ENCODE peak calls at places on chromosome 9, in seven cellular contexts. Y is body of pancreas, Q is epithelial cell of esophagus, U is fibroblast of pulmonary artery, Z is mucosa of descending colon, G is Calu3, D is osteocyte. M is an unnamed sample.

GRCh38 chr9:134413890-134414731 is 87.9 kb downstream of the RXRA start:
- DNase-seq in Y (peak), Q (peak), U (peak), Z (no peak), G (peak), D (peak), M (peak)

GRCh38 chr9:80707120-80707519 is 982.2 kb downstream of the TLE1 start:
- DNase-seq in Y (no peak), Q (peak), U (peak), Z (no peak), G (no peak), D (no peak), M (peak)

GRCh38 chr9:4016789-4017188 is 283.1 kb downstream of the GLIS3 start:
- DNase-seq in Y (no peak), Q (no peak), U (no peak), Z (no peak), G (no peak), D (no peak), M (no peak)

GRCh38 chr9:26750126-26750525 is 142.5 kb downstream of the CAAP1 start:
- DNase-seq in Y (no peak), Q (no peak), U (no peak), Z (no peak), G (no peak), D (no peak), M (no peak)

GRCh38 chr9:114086009-114086408 is 7.9 kb upstream of the AMBP start:
- DNase-seq in Y (no peak), Q (peak), U (no peak), Z (no peak), G (no peak), D (peak), M (no peak)

GRCh38 chr9:116275418-116276295 is 122.1 kb downstream of the PAPPA start:
- DNase-seq in Y (peak), Q (no peak), U (peak), Z (no peak), G (no peak), D (no peak), M (no peak)

GRCh38 chr9:94005272-94005901 is 50.2 kb upstream of the BARX1 start:
- DNase-seq in Y (no peak), Q (peak), U (peak), Z (no peak), G (no peak), D (no peak), M (peak)

GRCh38 chr9:13163946-13164345 is 115.5 kb downstream of the MPDZ start:
- DNase-seq in Y (no peak), Q (no peak), U (no peak), Z (no peak), G (no peak), D (no peak), M (no peak)

GRCh38 chr9:7533376-7534090 is 266.0 kb downstream of the DMAC1 start:
- DNase-seq in Y (no peak), Q (no peak), U (no peak), Z (no peak), G (no peak), D (no peak), M (no peak)

GRCh38 chr9:20358201-20358600 is 264.1 kb downstream of the MLLT3 start:
- DNase-seq in Y (no peak), Q (peak), U (peak), Z (no peak), G (peak), D (no peak), M (peak)

GRCh38 chr9:81022177-81022576 is 667.2 kb downstream of the TLE1 start:
- DNase-seq in Y (no peak), Q (no peak), U (no peak), Z (no peak), G (no peak), D (no peak), M (no peak)

GRCh38 chr9:4022435-4023067 is 277.3 kb downstream of the GLIS3 start:
- DNase-seq in Y (no peak), Q (no peak), U (no peak), Z (no peak), G (no peak), D (no peak), M (no peak)

GRCh38 chr9:87083986-87084385 is 136.7 kb upstream of the GAS1 start:
- DNase-seq in Y (no peak), Q (no peak), U (no peak), Z (no peak), G (no peak), D (no peak), M (no peak)

GRCh38 chr9:87077986-87078385 is 130.7 kb upstream of the GAS1 start:
- DNase-seq in Y (no peak), Q (no peak), U (no peak), Z (no peak), G (no peak), D (no peak), M (no peak)

GRCh38 chr9:87084407-87084806 is 137.1 kb upstream of the GAS1 start:
- DNase-seq in Y (no peak), Q (no peak), U (no peak), Z (no peak), G (no peak), D (no peak), M (no peak)

GRCh38 chr9:87081523-87081922 is 134.2 kb upstream of the GAS1 start:
- DNase-seq in Y (no peak), Q (no peak), U (no peak), Z (no peak), G (no peak), D (no peak), M (no peak)

DNA sequence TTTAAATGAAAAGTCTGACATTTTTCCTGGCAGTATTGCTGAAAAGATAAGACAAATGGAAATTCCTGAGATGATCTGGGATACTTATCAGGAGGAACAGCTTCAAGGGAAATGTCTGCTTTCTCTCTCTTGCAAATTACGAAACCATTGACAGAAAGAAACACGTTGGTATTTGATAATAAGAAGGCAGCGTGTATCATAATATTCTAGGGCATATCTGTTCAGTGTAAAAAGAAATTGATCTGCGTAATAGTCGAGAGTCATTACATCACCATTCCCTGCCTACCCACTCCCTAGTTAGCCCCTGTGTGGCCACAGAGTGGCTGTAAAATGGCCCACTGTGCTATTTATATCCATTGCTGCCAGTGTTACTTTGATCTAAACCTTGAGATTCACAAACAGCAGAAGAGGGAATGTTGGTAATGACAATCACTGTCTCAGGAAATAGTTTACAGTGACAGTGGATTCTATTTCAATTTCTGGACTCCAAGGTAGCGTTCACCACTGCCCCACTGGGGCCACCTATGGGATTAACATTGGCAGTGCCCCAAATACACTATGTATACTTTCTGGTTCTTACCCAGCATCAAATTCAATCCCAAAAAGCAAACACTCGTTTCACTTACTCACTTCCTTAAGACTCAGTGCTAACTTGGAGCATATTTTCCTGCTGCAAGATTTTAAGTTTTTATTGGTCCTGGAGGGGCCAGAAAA is 133.4 kb upstream of the GAS1 start:
- DNase-seq in Y (no peak), Q (peak), U (peak), Z (no peak), G (peak), D (no peak), M (peak)
- TF ChIP-seq CTCF in Y (no peak), Q (peak), U (peak), Z (no peak), G (peak), D (peak), M (no peak)

GRCh38 chr9:118222375-118222774 is 518.2 kb downstream of the TLR4 start:
- DNase-seq in Y (no peak), Q (no peak), U (no peak), Z (no peak), G (no peak), D (no peak), M (peak)
- TF ChIP-seq CTCF in Y (no peak), Q (no peak), U (no peak), Z (no peak), G (no peak), D (no peak), M (no peak)

GRCh38 chr9:5614192-5614591 is 14.7 kb upstream of the RIC1 start:
- DNase-seq in Y (no peak), Q (no peak), U (no peak), Z (no peak), G (no peak), D (no peak), M (no peak)
- TF ChIP-seq CTCF in Y (no peak), Q (no peak), U (no peak), Z (no peak), G (no peak), D (no peak), M (no peak)

GRCh38 chr9:130672466-130672865 is 8.1 kb downstream of the PRDM12 start:
- DNase-seq in Y (no peak), Q (no peak), U (no peak), Z (no peak), G (no peak), D (no peak), M (no peak)

GRCh38 chr9:130670644-130671043 is 6.2 kb downstream of the PRDM12 start:
- DNase-seq in Y (no peak), Q (no peak), U (peak), Z (no peak), G (no peak), D (no peak), M (no peak)

GRCh38 chr9:130668694-130669093 is 4.3 kb downstream of the PRDM12 start:
- DNase-seq in Y (no peak), Q (no peak), U (no peak), Z (no peak), G (no peak), D (no peak), M (no peak)

GRCh38 chr9:130668196-130668595 is 3.8 kb downstream of the PRDM12 start:
- DNase-seq in Y (no peak), Q (no peak), U (no peak), Z (no peak), G (no peak), D (no peak), M (no peak)

DNA sequence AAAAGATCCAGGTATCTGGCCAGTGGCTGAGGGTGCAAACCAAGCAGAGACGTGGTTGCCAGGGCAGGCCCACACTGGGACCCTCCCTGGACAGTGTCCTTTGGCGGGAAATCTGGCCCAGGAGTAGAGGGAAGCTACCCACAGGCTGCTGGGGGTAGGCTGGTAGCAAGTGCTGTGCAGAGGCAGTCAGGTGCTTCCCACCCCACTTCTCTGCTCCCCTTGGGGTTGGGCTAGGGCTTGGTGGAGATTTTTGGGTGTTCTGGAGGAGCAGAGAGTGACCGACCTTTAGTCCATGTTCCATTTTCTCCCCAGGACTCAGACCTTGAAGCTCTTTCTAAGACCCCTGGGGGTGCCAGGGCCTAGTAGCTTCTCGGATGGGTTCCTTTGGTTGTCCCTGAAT is 5.6 kb downstream of the PRDM12 start:
- DNase-seq in Y (no peak), Q (no peak), U (no peak), Z (no peak), G (no peak), D (no peak), M (no peak)
- TF ChIP-seq CTCF in Y (no peak), Q (no peak), U (no peak), Z (no peak), G (no peak), D (no peak), M (no peak)

GRCh38 chr9:18786196-18786595 is 246.8 kb downstream of the SAXO1 start:
- DNase-seq in Y (no peak), Q (no peak), U (peak), Z (no peak), G (no peak), D (no peak), M (no peak)

GRCh38 chr9:18786936-18787658 is 245.9 kb downstream of the SAXO1 start:
- DNase-seq in Y (no peak), Q (no peak), U (peak), Z (no peak), G (no peak), D (no peak), M (no peak)

GRCh38 chr9:18793122-18793521 is 239.9 kb downstream of the SAXO1 start:
- DNase-seq in Y (no peak), Q (no peak), U (no peak), Z (no peak), G (no peak), D (no peak), M (no peak)

GRCh38 chr9:18788256-18788655 is 244.8 kb downstream of the SAXO1 start:
- DNase-seq in Y (no peak), Q (no peak), U (no peak), Z (no peak), G (no peak), D (no peak), M (no peak)

GRCh38 chr9:18791074-18791473 is 241.9 kb downstream of the SAXO1 start:
- DNase-seq in Y (no peak), Q (peak), U (peak), Z (no peak), G (peak), D (no peak), M (peak)
- TF ChIP-seq CTCF in Y (no peak), Q (peak), U (peak), Z (no peak), G (peak), D (peak), M (peak)

DNA sequence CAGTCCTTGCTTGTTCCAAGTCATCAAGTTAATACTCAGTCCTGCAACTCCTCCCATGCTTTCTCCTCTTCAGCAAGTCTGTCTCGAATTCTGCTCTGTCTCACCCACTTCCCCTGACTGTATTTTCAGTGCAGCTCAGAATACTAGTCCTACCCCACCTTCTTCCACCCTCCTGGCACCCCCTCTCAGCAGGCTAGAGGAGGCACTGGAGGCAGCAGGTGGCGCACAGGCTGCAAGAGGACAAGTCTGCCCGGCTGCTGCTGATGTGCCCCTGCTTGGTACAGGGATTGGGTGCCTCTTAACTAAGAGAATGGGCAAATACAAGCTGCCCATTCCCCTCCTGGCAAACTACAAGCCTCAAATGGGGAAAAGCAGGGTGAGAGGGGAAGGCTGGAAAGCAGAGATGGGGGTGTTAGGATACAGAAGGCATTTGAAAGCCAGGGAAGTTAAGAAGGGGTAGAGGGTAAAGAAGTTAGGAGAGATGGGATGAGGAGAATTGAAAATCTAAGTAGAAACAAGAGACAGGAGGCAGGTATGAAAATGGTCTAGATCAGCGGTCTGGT is 5.0 kb downstream of the TLN1 start:
- DNase-seq in Y (no peak), Q (peak), U (peak), Z (peak), G (no peak), D (no peak), M (no peak)
- TF ChIP-seq CTCF in Y (no peak), Q (no peak), U (peak), Z (no peak), G (no peak), D (no peak), M (no peak)

GRCh38 chr9:90810686-90811085 is 9.1 kb downstream of the SYK start:
- DNase-seq in Y (no peak), Q (no peak), U (no peak), Z (no peak), G (no peak), D (no peak), M (no peak)
- TF ChIP-seq CTCF in Y (no peak), Q (no peak), U (no peak), Z (no peak), G (no peak), D (no peak), M (no peak)

DNA sequence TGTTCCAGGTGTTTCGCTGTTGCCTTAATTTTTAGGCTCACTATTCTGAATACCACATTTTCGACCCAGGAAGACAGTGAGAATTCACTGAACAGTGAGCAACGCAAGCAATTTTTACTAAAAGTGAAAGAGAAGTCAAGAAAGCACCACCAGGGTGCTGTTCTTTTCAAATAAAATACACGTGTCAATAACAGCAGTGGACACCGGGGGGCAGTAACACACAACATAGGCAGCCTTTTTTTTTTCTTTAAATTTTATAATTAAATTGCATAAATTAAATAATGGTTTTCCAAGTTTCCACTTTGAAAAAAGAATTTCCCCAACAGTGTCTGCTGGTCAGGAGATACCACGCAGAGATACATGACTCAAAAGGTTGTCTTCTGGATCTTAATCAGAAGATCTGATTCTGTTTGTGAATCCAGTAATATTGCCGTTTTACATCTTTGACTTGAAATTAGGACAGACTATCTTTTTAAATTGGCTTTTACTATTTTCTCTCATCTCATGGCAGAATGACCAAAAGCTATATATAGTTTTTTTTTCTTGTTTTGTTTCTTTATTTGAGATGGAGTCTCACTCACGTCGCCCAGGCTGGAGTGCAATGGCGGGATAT is 47.1 kb upstream of the SH3GL2 start:
- DNase-seq in Y (peak), Q (peak), U (peak), Z (no peak), G (peak), D (no peak), M (peak)
- TF ChIP-seq CTCF in Y (peak), Q (peak), U (peak), Z (no peak), G (peak), D (peak), M (peak)

M was measured in MCF 10A.